ENCODE peak calls at places on chromosomes 6 and 20, in five cellular contexts. K is breast epithelium, Y is AG04450, O is cardiac fibroblast, L is PC-3. A is an unnamed sample.
A peak's percentile ranks its signal among the peaks of the same experiment; 100 is the strongest.

GRCh38 chr6:153015094-153015645 is 12.7 kb upstream of the MTRF1L start:
- DNase-seq in Y (no peak), K (no peak), L (no peak), O (peak; percentile 40), A (no peak)

GRCh38 chr6:22082278-22082677 is 214.6 kb downstream of the PRL start:
- DNase-seq in Y (no peak), O (peak; percentile 18), L (peak; percentile 35), K (no peak), A (peak; percentile 12)

GRCh38 chr20:63290677-63291472 is 2.1 kb upstream of the COL20A1 start:
- DNase-seq in L (peak; percentile 62), O (peak; percentile 34), Y (no peak), K (no peak), A (peak; percentile 55)

GRCh38 chr20:33936651-33937050 is 57.1 kb upstream of the RALY start:
- DNase-seq in L (no peak), O (no peak), K (no peak), Y (no peak), A (no peak)

GRCh38 chr6:148055410-148055809 is 287.2 kb upstream of the SASH1 start:
- DNase-seq in O (no peak), K (no peak), L (no peak), Y (no peak), A (peak; percentile 4)

GRCh38 chr6:149429427-149430360 is 29.6 kb downstream of the SUMO4 start:
- DNase-seq in L (no peak), Y (no peak), O (no peak), K (no peak), A (no peak)

GRCh38 chr6:125904871-125905270 is 51.7 kb upstream of the HINT3 start:
- DNase-seq in Y (no peak), L (peak; percentile 93), K (no peak), O (peak; percentile 56), A (peak; percentile 98)

GRCh38 chr6:40755749-40756452 is 168.7 kb upstream of the LRFN2 start:
- DNase-seq in Y (no peak), K (no peak), O (no peak), L (peak; percentile 11), A (no peak)

GRCh38 chr6:27293436-27294152 is 18.5 kb downstream of the POM121L2 start:
- DNase-seq in K (no peak), Y (no peak), O (peak; percentile 85), L (peak; percentile 81), A (peak; percentile 81)

GRCh38 chr20:23114018-23114417 is 27.9 kb upstream of the CD93 start:
- DNase-seq in O (no peak), Y (no peak), K (no peak), L (no peak), A (no peak)

GRCh38 chr6:148528292-148528691 is 185.7 kb downstream of the SASH1 start:
- DNase-seq in K (no peak), O (peak; percentile 46), Y (no peak), L (peak; percentile 4), A (no peak)

GRCh38 chr6:39189915-39190544 is 39.2 kb downstream of the KCNK5 start:
- DNase-seq in L (peak; percentile 55), Y (no peak), K (no peak), O (no peak), A (peak; percentile 19)

GRCh38 chr6:142693446-142693845 is 251.5 kb downstream of the HIVEP2 start:
- DNase-seq in O (peak; percentile 86), K (no peak), Y (no peak), L (peak; percentile 23), A (no peak)

GRCh38 chr6:12113190-12113578 is 101.1 kb downstream of the HIVEP1 start:
- DNase-seq in Y (peak; percentile 16), L (peak; percentile 84), K (no peak), O (peak; percentile 93), A (peak; percentile 86)

GRCh38 chr6:17226269-17226668 is 54.9 kb upstream of the RBM24 start:
- DNase-seq in Y (no peak), O (no peak), K (no peak), L (no peak), A (no peak)

GRCh38 chr6:27575594-27576361 is 102.9 kb upstream of the ZNF184 start:
- DNase-seq in Y (no peak), K (no peak), O (peak; percentile 73), L (peak; percentile 79), A (peak; percentile 63)

GRCh38 chr20:9482180-9482579 is 32.2 kb upstream of the LAMP5 start:
- DNase-seq in K (no peak), Y (no peak), L (no peak), O (no peak), A (no peak)

GRCh38 chr6:143594647-143595046 is 83.1 kb upstream of the PHACTR2 start:
- DNase-seq in L (no peak), O (peak; percentile 39), K (no peak), Y (peak; percentile 27), A (peak; percentile 48)

GRCh38 chr6:155100087-155100486 is 105.0 kb downstream of the TIAM2 start:
- DNase-seq in K (no peak), O (no peak), L (no peak), Y (no peak), A (no peak)

GRCh38 chr6:164401871-164402270 is 907.5 kb downstream of the C6orf118 start:
- DNase-seq in K (no peak), Y (no peak), L (no peak), O (peak; percentile 40), A (no peak)

GRCh38 chr6:148769304-148769968 is 22.6 kb downstream of the UST start:
- DNase-seq in K (no peak), Y (no peak), L (no peak), O (no peak), A (no peak)

GRCh38 chr6:43187821-43188220 is 5.8 kb downstream of the CUL9 start:
- DNase-seq in O (no peak), Y (no peak), K (no peak), L (no peak), A (no peak)

GRCh38 chr6:11645016-11645415 is 107.5 kb downstream of the TMEM170B start:
- DNase-seq in O (peak; percentile 38), L (no peak), K (no peak), Y (peak; percentile 34), A (no peak)

GRCh38 chr6:127924440-127924839 is 23.6 kb upstream of the THEMIS start:
- DNase-seq in L (no peak), O (no peak), Y (no peak), K (no peak), A (peak; percentile 50)

GRCh38 chr6:106158816-106159215 is 72.7 kb downstream of the PRDM1 start:
- DNase-seq in O (peak; percentile 42), K (no peak), L (no peak), Y (no peak), A (no peak)

GRCh38 chr6:21900730-21901129 is 307.2 kb downstream of the SOX4 start:
- DNase-seq in Y (no peak), O (peak; percentile 85), K (no peak), L (peak; percentile 89), A (peak; percentile 86)

GRCh38 chr6:160358225-160359119 is 10.3 kb downstream of the SLC22A3 start:
- DNase-seq in Y (no peak), L (no peak), O (no peak), K (no peak), A (no peak)

GRCh38 chr6:163722293-163722692 is 307.8 kb downstream of the QKI start:
- DNase-seq in Y (no peak), O (no peak), K (no peak), L (no peak), A (no peak)

GRCh38 chr20:3728354-3728753 is 4.1 kb upstream of the HSPA12B start:
- DNase-seq in Y (no peak), K (no peak), O (no peak), L (no peak), A (no peak)

GRCh38 chr6:16669227-16669626 is 92.0 kb downstream of the ATXN1 start:
- DNase-seq in L (peak; percentile 93), O (peak; percentile 82), K (no peak), Y (no peak), A (peak; percentile 74)

GRCh38 chr20:25496968-25497401 is 88.3 kb downstream of the NINL start:
- DNase-seq in O (no peak), L (peak; percentile 100), K (no peak), Y (no peak), A (peak; percentile 85)

GRCh38 chr6:30810813-30811329 is 66.5 kb upstream of the IER3 start:
- DNase-seq in L (peak; percentile 87), O (no peak), K (peak; percentile 71), Y (no peak), A (peak; percentile 100)

GRCh38 chr20:39299783-39300182 is 337.6 kb downstream of the DHX35 start:
- DNase-seq in L (no peak), K (no peak), O (no peak), Y (no peak), A (no peak)

GRCh38 chr6:112337209-112337638 is 9.9 kb upstream of the RFPL4B start:
- DNase-seq in K (peak; percentile 29), O (peak; percentile 84), Y (peak; percentile 52), L (peak; percentile 72), A (peak; percentile 76)
- TF ChIP-seq CTCF in K (peak; percentile 58), O (peak; percentile 82), Y (peak; percentile 82), L (peak; percentile 71), A (peak; percentile 81)

GRCh38 chr6:145370559-145370958 is 364.8 kb downstream of the EPM2A start:
- DNase-seq in O (no peak), Y (no peak), K (no peak), L (no peak), A (no peak)

GRCh38 chr6:145374566-145374965 is 360.8 kb downstream of the EPM2A start:
- DNase-seq in K (no peak), L (no peak), Y (no peak), O (no peak), A (peak; percentile 13)

GRCh38 chr6:145373826-145374225 is 361.5 kb downstream of the EPM2A start:
- DNase-seq in O (no peak), K (no peak), Y (no peak), L (no peak), A (no peak)

GRCh38 chr6:145368075-145368474 is 367.2 kb downstream of the EPM2A start:
- DNase-seq in Y (no peak), O (no peak), K (no peak), L (no peak), A (no peak)

GRCh38 chr6:145372671-145373123 is 362.6 kb downstream of the EPM2A start:
- DNase-seq in Y (peak; percentile 21), L (peak; percentile 3), O (peak; percentile 68), K (no peak), A (peak; percentile 33)
- H3K4me3 ChIP-seq in Y (no peak overlapping the region), L (no peak overlapping the region), O (peak overlapping the region; percentile 24), K (peak overlapping the region; percentile 9), A (no peak overlapping the region)

GRCh38 chr6:55524441-55524840 is 54.6 kb downstream of the HMGCLL1 start:
- DNase-seq in K (no peak), O (no peak), Y (no peak), L (no peak), A (no peak)

GRCh38 chr6:55531496-55531895 is 47.5 kb downstream of the HMGCLL1 start:
- DNase-seq in O (no peak), L (no peak), Y (no peak), K (no peak), A (no peak)

GRCh38 chr6:55528624-55529023 is 50.4 kb downstream of the HMGCLL1 start:
- DNase-seq in Y (peak; percentile 3), L (peak; percentile 71), O (peak; percentile 53), K (no peak), A (peak; percentile 72)
- TF ChIP-seq CTCF in Y (peak; percentile 43), L (peak; percentile 73), O (peak; percentile 26), K (no peak), A (peak; percentile 53)

GRCh38 chr6:151275121-151275520 is 35.4 kb downstream of the AKAP12 start:
- DNase-seq in L (no peak), Y (no peak), O (no peak), K (no peak), A (no peak)

GRCh38 chr6:151265282-151265681 is 25.5 kb downstream of the AKAP12 start:
- DNase-seq in O (no peak), L (no peak), K (no peak), Y (no peak), A (no peak)

GRCh38 chr6:151263967-151264366 is 24.2 kb downstream of the AKAP12 start:
- DNase-seq in O (peak; percentile 45), Y (no peak), K (no peak), L (no peak), A (no peak)

GRCh38 chr6:151269318-151269995 is 29.7 kb downstream of the AKAP12 start:
- DNase-seq in K (no peak), Y (no peak), L (peak; percentile 3), O (peak; percentile 94), A (peak; percentile 83)
- H3K4me3 ChIP-seq in K (no peak overlapping the region), Y (no peak overlapping the region), L (no peak overlapping the region), O (no peak overlapping the region), A (no peak overlapping the region)